ENCODE peak calls at places on chromosomes 11 and 22, in six cellular contexts. Z is cardiac muscle cell; K is ovary; T is adrenal gland; M is naive thymus-derived CD4-positive, alpha-beta T cell; Q is neuronal stem cell. X is an unnamed sample. For H3K9me3 and H3K36me3, the result is how much of the 10 kb centered on the place peaks cover.

GRCh38 chr22:42371112-42371900 is 60.9 kb downstream of the NFAM1 start:
- DNase-seq in Z (no peak), K (no peak), T (no peak), M (no peak), Q (no peak), X (no peak)

GRCh38 chr22:49929553-49929979 is 11.1 kb downstream of the CRELD2 start:
- DNase-seq in Z (peak), K (no peak), T (no peak), M (peak), Q (peak), X (peak)

GRCh38 chr11:78340530-78340929 is 77.1 kb downstream of the GAB2 start:
- DNase-seq in Z (no peak), K (no peak), T (no peak), M (no peak), Q (no peak), X (no peak)

GRCh38 chr22:23193882-23194281 is 13.6 kb downstream of the BCR start:
- DNase-seq in Z (no peak), K (no peak), T (no peak), M (no peak), Q (no peak), X (no peak)

GRCh38 chr11:79762271-79762935 is 321.6 kb upstream of the TENM4 start:
- DNase-seq in Z (no peak), K (no peak), T (no peak), M (no peak), Q (no peak), X (no peak)

GRCh38 chr22:30205281-30206115 is 41.1 kb downstream of the LIF start:
- DNase-seq in Z (peak), K (no peak), T (peak), M (no peak), Q (no peak), X (peak)

GRCh38 chr11:130979386-130979972 is 63.2 kb upstream of the SNX19 start:
- DNase-seq in Z (peak), K (no peak), T (no peak), M (no peak), Q (no peak), X (no peak)

GRCh38 chr11:103047837-103048236 is 44.1 kb downstream of the DCUN1D5 start:
- DNase-seq in Z (no peak), K (no peak), T (no peak), M (no peak), Q (no peak), X (no peak)

GRCh38 chr11:12291767-12292166 is 85.6 kb upstream of the PARVA start:
- DNase-seq in Z (no peak), K (no peak), T (no peak), M (no peak), Q (no peak), X (no peak)

GRCh38 chr11:117931971-117932370 is 2.8 kb upstream of the TMPRSS13 start:
- DNase-seq in Z (no peak), K (peak), T (no peak), M (no peak), Q (no peak), X (no peak)

DNA sequence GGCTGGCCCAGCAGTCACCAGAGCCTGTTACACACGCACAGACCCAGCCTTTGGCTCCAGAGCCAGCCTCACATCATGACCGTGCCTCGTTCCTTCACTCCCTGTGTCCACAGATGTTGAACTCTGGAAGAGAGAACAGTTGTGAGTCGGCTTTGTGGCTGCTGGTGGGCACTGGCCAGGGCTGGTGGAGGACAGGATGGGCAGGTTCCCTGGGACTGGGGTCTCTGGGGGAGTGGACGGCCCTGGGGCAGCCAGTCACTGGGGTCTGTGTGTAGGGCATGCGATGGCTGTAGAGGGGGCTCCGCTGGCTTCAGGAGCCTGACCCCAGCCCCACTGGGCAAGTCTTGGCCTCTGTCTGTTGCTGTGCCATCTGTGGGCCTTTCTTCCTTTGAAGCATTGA is 1070.1 kb downstream of the BRD1 start:
- DNase-seq in Z (no peak), K (no peak), T (peak), M (no peak), Q (no peak), X (no peak)
- H3K9me3 ChIP-seq in Z (under half), K (under half), T (under half), M (under half), Q (under half), X (under half)

DNA sequence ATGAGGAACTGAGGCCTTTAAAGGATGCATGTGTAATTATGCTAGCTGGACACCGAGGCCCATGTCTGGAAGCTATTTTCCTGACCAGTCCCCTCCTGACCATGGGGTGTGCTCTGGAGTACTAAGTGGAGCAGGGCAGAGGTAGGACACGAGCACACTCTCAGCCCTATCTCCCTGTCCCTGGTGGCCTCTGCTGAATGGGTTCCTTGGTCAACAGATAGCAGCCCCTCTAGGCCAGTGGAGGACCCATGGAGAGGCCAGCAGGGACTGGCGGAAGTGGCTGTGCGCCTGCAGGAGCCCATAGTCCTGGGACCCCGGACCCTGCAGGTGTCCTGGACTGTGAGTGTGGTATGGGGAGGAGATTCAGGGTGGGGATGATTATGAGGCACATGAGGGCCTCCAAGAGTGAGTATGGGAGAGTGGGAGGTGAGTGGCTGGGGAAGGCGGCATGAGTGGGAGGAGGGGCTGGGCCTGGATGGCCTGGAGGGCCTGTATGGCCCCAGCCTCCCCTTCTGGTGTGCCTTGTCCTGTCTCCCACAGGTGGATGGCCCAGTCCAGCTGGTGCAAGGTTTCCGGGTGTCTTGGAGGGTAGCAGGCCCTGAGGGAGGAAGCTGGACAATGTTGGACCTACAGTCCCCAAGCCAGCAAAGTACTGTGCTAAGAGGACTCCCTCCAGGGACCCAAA is 9.5 kb downstream of the ROBO3 start:
- DNase-seq in Z (no peak), K (no peak), T (peak), M (no peak), Q (no peak), X (no peak)
- H3K36me3 ChIP-seq in Z (under half), K (under half), T (under half), M (under half), Q (under half), X (under half)

DNA sequence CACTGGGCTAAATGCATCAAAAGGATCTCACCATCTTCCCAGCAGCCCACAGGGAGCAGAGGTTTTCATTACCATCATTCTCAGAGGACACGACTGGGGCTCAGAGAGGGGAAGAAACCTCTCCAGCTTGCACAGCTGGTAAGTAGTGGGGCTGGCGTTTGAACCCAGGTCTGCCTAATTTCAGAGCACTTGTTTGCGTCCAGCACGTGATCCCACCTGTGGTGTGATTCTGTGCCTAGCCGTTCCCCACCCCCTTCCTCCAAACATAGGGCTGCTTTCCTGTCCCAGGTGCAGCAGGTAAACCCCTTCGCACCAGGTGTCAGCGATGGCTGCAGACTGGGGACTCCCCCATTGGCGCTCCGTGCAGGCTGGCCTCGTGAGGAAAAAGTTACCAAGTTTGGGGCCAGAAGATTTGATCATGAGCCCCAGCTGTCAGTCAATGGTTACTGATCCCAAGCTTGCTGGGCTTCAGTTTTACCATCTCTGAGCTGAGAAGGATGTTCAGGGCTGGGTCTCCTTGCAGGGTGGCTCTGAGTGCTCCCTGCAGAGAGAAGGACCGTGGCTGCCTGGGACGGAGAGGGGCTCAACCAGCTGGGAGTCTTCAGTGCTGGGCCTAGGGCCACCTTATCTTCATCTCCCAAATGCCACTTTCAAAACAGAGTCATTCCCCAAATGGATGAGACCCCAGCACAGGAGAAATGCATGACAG is 445.6 kb downstream of the TBC1D22A start:
- DNase-seq in Z (no peak), K (peak), T (no peak), M (no peak), Q (no peak), X (no peak)
- H3K9me3 ChIP-seq in Z (under half), K (under half), T (under half), M (under half), Q (under half), X (under half)

GRCh38 chr11:66498508-66498907 is 11.9 kb upstream of the BBS1 start:
- DNase-seq in Z (no peak), K (no peak), T (no peak), M (no peak), Q (no peak), X (no peak)
- H3K36me3 ChIP-seq in Z (under half), K (under half), T (under half), M (under half), Q (under half), X (under half)

DNA sequence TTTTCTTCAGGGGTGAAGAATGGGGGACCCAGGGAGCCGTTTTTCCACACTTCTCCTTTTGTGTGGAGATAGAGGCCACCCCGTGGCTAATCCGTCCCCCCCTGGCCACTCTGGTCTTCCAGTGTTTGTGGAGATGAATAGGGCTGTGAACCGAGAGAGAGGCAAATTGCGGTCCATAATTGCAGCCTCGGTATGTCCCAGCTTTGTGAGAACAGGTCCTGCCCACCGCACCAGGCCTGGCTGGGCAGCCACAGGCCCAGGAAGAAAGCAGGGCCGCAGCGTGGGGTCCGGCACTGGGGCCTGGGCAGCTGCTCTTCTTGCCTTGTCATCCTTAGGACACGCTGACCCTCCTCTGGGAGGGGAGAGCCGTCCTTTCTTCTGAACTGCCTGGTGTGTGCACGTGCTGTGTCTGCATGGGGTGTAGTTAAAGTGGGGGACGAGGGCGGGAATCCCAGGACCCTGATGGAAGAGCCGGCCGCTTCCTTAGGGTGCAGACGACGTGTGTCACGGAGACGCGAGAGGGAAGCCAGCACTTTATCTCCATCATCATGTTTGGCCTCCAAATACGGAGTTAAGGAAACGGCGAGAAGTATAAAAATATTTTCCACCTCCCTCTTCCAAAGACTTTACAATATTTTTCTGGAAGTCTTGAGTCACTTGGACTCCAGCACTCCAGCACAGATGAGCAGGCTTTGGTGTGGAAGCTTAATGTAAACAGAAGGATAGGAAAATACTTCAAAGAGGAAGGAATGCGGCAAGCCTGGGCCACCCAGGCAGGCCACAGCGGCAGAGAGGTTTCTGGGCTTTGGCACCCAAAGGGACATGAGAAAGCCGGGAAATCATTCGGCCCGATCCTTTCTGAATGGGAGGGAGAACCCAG is 1248.4 kb downstream of the BRD1 start:
- DNase-seq in Z (no peak), K (no peak), T (no peak), M (no peak), Q (peak), X (no peak)
- H3K9me3 ChIP-seq in Z (under half), K (under half), T (under half), M (under half), Q (under half), X (under half)